ENCODE peak calls at places on chromosome 9, in five cellular contexts. R is K562, D is GM12878, W is HepG2, F is A549. Y is an unnamed sample.

GRCh38 chr9:5712651-5713360 is 83.9 kb downstream of the RIC1 start:
- DNase-seq in W (peak), R (no peak), F (no peak), D (no peak), Y (no peak)

GRCh38 chr9:78573669-78574068 is 276.7 kb downstream of the PSAT1 start:
- DNase-seq in W (no peak), F (no peak), D (no peak), R (no peak), Y (no peak)

GRCh38 chr9:80842976-80843506 is 846.3 kb downstream of the TLE1 start:
- DNase-seq in F (no peak), R (no peak), W (no peak), D (no peak), Y (no peak)

GRCh38 chr9:78031271-78031825 is at the start of gene GNAQ:
- DNase-seq in R (no peak), W (no peak), D (no peak), F (no peak), Y (no peak)

GRCh38 chr9:96203867-96204412 is 98.0 kb downstream of the HSD17B3 start:
- DNase-seq in W (no peak), R (no peak), D (no peak), F (no peak), Y (no peak)

GRCh38 chr9:121171236-121171635 is 30.4 kb downstream of the RAB14 start:
- DNase-seq in R (no peak), W (no peak), D (no peak), F (no peak), Y (peak)

GRCh38 chr9:98280574-98280973 is 25.1 kb upstream of the TBC1D2 start:
- DNase-seq in F (no peak), W (no peak), D (no peak), R (no peak), Y (no peak)

GRCh38 chr9:129276486-129277260 is 98.6 kb upstream of the IER5L start:
- DNase-seq in F (no peak), D (no peak), W (no peak), R (no peak), Y (no peak)

GRCh38 chr9:137191691-137192447 is 3.4 kb downstream of the SSNA1 start:
- DNase-seq in W (no peak), F (no peak), R (no peak), D (no peak), Y (no peak)

GRCh38 chr9:137029058-137029922 is 1.3 kb upstream of the ABCA2 start:
- DNase-seq in F (peak), W (peak), D (no peak), R (peak), Y (peak)

GRCh38 chr9:100099722-100100042 is 639 bp downstream of the INVS start:
- DNase-seq in F (no peak), R (peak), D (no peak), W (peak), Y (no peak)

GRCh38 chr9:31608413-31608812 is 776.0 kb upstream of the ACO1 start:
- DNase-seq in F (no peak), R (no peak), D (no peak), W (no peak), Y (peak)

GRCh38 chr9:13139641-13140171 is 139.8 kb downstream of the MPDZ start:
- DNase-seq in R (no peak), F (peak), D (no peak), W (peak), Y (peak)

GRCh38 chr9:20188616-20189212 is 399.9 kb upstream of the SLC24A2 start:
- DNase-seq in W (no peak), F (no peak), R (no peak), D (no peak), Y (no peak)

GRCh38 chr9:106883626-106884190 is 20.7 kb downstream of the ZNF462 start:
- DNase-seq in F (no peak), D (no peak), R (no peak), W (no peak), Y (no peak)

DNA sequence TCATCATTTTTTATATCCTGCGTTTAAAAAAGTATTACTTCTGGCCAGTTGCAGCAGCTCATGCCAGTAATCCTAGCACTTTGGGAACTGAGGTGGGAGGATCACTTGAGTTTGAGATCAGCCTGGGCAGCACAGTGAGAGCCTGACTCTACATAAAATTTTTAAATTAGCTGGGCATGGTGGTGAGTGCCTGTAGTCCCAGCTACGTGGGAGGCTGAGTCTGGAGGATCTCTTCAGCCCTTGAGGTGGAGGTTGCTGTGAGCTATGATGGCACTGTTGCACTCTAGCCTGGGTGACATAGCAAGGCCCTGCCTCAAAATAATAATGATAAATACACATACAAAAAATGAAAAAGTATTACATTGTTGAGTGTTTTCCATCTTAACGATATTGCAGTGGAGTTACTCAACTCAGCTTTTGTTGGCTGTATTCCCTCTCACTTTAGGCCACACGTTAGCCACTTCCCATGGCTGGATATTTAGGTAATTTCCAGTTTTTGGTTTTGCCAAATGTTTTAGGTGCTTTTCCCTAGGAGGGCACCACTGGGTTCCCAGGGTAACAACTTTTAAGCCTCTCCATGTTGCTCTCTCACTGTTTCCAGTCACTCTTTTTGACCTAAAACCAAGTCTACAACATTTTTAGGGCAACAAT is 20.6 kb downstream of the SHB start:
- DNase-seq in D (no peak), F (no peak), R (no peak), W (no peak), Y (no peak)
- H3K27ac ChIP-seq in D (no peak), F (peak), R (peak), W (peak), Y (peak)

DNA sequence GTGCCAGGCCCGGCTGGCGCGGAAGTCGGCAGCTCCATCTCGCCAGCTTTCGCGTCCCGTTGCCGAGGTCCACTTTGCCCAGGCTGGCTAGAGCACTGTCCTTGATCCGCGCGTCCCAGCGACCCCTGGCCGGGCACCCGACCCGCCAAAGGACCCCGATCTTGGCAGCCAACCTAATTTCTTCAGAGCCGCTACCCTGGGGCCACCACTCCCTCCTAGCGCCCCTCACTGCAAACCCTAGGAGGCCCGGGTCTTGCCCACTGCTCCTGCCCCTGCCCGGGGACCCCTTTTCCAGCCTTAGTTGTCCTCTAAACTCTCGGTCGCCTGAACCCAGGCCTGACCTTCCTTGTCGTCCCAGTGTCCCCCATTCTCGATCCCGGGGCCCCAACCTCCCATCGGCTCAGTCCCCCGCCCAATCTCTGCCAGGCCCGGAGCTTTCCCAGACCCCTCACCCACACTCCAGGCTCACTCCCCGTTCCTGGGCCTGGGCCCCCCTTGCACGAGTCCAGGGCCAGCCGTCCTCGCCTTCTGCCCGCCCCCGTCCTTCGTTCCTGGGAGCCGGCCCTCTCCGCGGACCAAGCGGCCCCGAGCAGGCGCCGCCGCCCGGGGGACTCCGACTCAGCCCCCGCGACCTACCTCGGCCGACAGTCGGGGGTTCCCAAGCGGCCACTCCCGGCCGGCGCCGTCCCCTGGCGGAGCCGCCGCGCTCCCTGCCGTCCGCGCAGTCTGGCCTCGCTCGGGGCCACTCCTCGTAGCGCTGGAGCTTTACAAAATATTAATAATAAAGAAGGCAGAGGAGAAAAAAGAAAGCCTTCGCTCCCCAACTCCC is 701 bp upstream of the LMX1B start:
- DNase-seq in D (no peak), W (no peak), R (no peak), F (no peak), Y (no peak)
- TF ChIP-seq MYC in D (no peak), W (no peak), R (no peak), F (no peak), Y (no peak)

GRCh38 chr9:131640438-131641181 is 95.3 kb downstream of the PRRT1B start:
- DNase-seq in W (no peak), D (no peak), F (no peak), R (no peak), Y (no peak)
- TF ChIP-seq POLR2A in W (no peak), D (no peak), F (no peak), R (no peak), Y (no peak)

GRCh38 chr9:83628540-83628939 is 5.6 kb downstream of the IDNK start:
- DNase-seq in W (no peak), R (no peak), D (no peak), F (no peak), Y (no peak)
- H3K27ac ChIP-seq in W (peak), R (no peak), D (no peak), F (no peak), Y (no peak)

GRCh38 chr9:69029535-69029934 is 6.0 kb upstream of the FXN start:
- DNase-seq in F (no peak), W (no peak), R (no peak), D (no peak), Y (no peak)

GRCh38 chr9:69028754-69029153 is 6.8 kb upstream of the FXN start:
- DNase-seq in F (no peak), D (no peak), W (no peak), R (no peak), Y (no peak)

GRCh38 chr9:69030851-69031645 is 4.5 kb upstream of the FXN start:
- DNase-seq in D (no peak), F (no peak), R (no peak), W (no peak), Y (peak)

GRCh38 chr9:69023650-69024049 is 9.7 kb upstream of the PRKACG start:
- DNase-seq in F (no peak), R (no peak), D (no peak), W (no peak), Y (no peak)

DNA sequence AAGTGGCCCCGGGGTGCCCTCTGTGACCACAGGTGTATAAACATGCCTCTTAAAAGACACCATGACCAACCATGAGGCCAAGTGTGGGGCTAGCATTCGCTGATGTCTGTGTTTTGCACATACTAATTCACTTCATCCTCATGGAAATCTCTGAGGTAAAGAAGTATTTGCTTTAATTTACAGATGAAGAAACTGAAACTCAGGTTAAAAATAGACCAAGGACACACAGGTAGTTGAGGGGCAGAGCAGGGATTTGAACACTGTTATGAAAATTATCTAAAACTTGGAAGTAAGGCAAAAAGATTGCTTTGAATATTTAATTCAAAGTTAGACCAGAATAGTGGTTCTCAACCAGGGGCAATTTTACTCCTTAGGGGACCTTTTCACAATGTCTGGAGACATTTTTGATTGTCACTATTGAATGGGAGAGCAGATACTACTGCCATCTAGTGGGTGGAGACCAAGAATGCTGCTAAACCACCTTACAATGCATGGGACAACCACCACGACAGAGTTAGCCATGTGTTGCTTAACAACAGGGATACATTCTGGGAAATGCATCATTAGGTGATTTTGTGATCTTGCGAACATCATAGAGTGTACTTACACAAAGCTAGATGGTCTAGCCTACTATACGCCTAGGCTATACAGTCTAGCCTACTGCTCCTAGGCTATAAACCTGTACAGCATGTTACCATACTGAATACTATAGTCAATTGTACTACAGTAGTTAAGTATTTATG is 8.0 kb upstream of the FXN start:
- DNase-seq in D (peak), F (peak), R (peak), W (peak), Y (peak)
- TF ChIP-seq MYC in D (no peak), F (no peak), R (no peak), W (no peak), Y (no peak)

Y was measured in endothelial cell of umbilical vein.